ENCODE peak calls at places on chromosomes 11 and 22, in nine cellular contexts. One of them, this sample, is unnamed.

GRCh38 chr11:58193403-58193802 is 4.5 kb downstream of the OR9Q2 start:
- DNase-seq in BJ: no peak
- DNase-seq in AG04450: no peak
- DNase-seq in uterus: no peak
- DNase-seq in thoracic aorta: no peak
- DNase-seq in HCT116: no peak
- DNase-seq in fibroblast of lung: no peak
- DNase-seq in HepG2: no peak
- DNase-seq in activated CD8-positive, alpha-beta T cell treated with anti-CD3 and anti-CD28 coated beads for 36 hours: no peak
- DNase-seq in this sample: no peak

GRCh38 chr11:86874314-86875056 is 74.1 kb downstream of the PRSS23 start:
- DNase-seq in BJ: no peak
- DNase-seq in AG04450: no peak
- DNase-seq in uterus: no peak
- DNase-seq in thoracic aorta: no peak
- DNase-seq in HCT116: no peak
- DNase-seq in fibroblast of lung: peak
- DNase-seq in HepG2: no peak
- DNase-seq in activated CD8-positive, alpha-beta T cell treated with anti-CD3 and anti-CD28 coated beads for 36 hours: no peak
- DNase-seq in this sample: no peak

GRCh38 chr11:96470521-96470920 is 80.7 kb downstream of the JRKL start:
- DNase-seq in BJ: no peak
- DNase-seq in AG04450: no peak
- DNase-seq in uterus: no peak
- DNase-seq in thoracic aorta: no peak
- DNase-seq in HCT116: no peak
- DNase-seq in fibroblast of lung: no peak
- DNase-seq in HepG2: no peak
- DNase-seq in activated CD8-positive, alpha-beta T cell treated with anti-CD3 and anti-CD28 coated beads for 36 hours: no peak
- DNase-seq in this sample: no peak

GRCh38 chr11:83046626-83047172 is 25.0 kb downstream of the RAB30 start:
- DNase-seq in BJ: no peak
- DNase-seq in AG04450: no peak
- DNase-seq in uterus: no peak
- DNase-seq in thoracic aorta: no peak
- DNase-seq in HCT116: no peak
- DNase-seq in fibroblast of lung: peak
- DNase-seq in HepG2: no peak
- DNase-seq in activated CD8-positive, alpha-beta T cell treated with anti-CD3 and anti-CD28 coated beads for 36 hours: no peak
- DNase-seq in this sample: no peak

GRCh38 chr11:110835103-110835502 is 122.9 kb upstream of the ARHGAP20 start:
- DNase-seq in BJ: no peak
- DNase-seq in AG04450: no peak
- DNase-seq in uterus: no peak
- DNase-seq in thoracic aorta: no peak
- DNase-seq in HCT116: no peak
- DNase-seq in fibroblast of lung: no peak
- DNase-seq in HepG2: no peak
- DNase-seq in activated CD8-positive, alpha-beta T cell treated with anti-CD3 and anti-CD28 coated beads for 36 hours: no peak
- DNase-seq in this sample: no peak

GRCh38 chr11:27282806-27283205 is 80.2 kb downstream of the CCDC34 start:
- DNase-seq in BJ: no peak
- DNase-seq in AG04450: no peak
- DNase-seq in uterus: no peak
- DNase-seq in thoracic aorta: no peak
- DNase-seq in HCT116: no peak
- DNase-seq in fibroblast of lung: peak
- DNase-seq in HepG2: no peak
- DNase-seq in activated CD8-positive, alpha-beta T cell treated with anti-CD3 and anti-CD28 coated beads for 36 hours: no peak
- DNase-seq in this sample: peak

GRCh38 chr11:1502168-1502955 is 15.8 kb upstream of the MOB2 start:
- DNase-seq in BJ: no peak
- DNase-seq in AG04450: no peak
- DNase-seq in uterus: no peak
- DNase-seq in thoracic aorta: no peak
- DNase-seq in HCT116: no peak
- DNase-seq in fibroblast of lung: no peak
- DNase-seq in HepG2: no peak
- DNase-seq in activated CD8-positive, alpha-beta T cell treated with anti-CD3 and anti-CD28 coated beads for 36 hours: no peak
- DNase-seq in this sample: no peak

GRCh38 chr11:110085255-110085838 is 7.8 kb upstream of the ZC3H12C start:
- DNase-seq in BJ: no peak
- DNase-seq in AG04450: no peak
- DNase-seq in uterus: no peak
- DNase-seq in thoracic aorta: no peak
- DNase-seq in HCT116: no peak
- DNase-seq in fibroblast of lung: no peak
- DNase-seq in HepG2: no peak
- DNase-seq in activated CD8-positive, alpha-beta T cell treated with anti-CD3 and anti-CD28 coated beads for 36 hours: no peak
- DNase-seq in this sample: no peak

GRCh38 chr22:41862160-41862529 is 29.2 kb downstream of the SREBF2 start:
- DNase-seq in BJ: no peak
- DNase-seq in AG04450: no peak
- DNase-seq in uterus: no peak
- DNase-seq in thoracic aorta: no peak
- DNase-seq in HCT116: no peak
- DNase-seq in fibroblast of lung: peak
- DNase-seq in HepG2: peak
- DNase-seq in activated CD8-positive, alpha-beta T cell treated with anti-CD3 and anti-CD28 coated beads for 36 hours: peak
- DNase-seq in this sample: no peak

GRCh38 chr22:17726561-17727243 is 47.6 kb downstream of the BID start:
- DNase-seq in BJ: no peak
- DNase-seq in AG04450: peak
- DNase-seq in uterus: no peak
- DNase-seq in thoracic aorta: no peak
- DNase-seq in HCT116: no peak
- DNase-seq in fibroblast of lung: peak
- DNase-seq in HepG2: no peak
- DNase-seq in activated CD8-positive, alpha-beta T cell treated with anti-CD3 and anti-CD28 coated beads for 36 hours: peak
- DNase-seq in this sample: no peak

DNA sequence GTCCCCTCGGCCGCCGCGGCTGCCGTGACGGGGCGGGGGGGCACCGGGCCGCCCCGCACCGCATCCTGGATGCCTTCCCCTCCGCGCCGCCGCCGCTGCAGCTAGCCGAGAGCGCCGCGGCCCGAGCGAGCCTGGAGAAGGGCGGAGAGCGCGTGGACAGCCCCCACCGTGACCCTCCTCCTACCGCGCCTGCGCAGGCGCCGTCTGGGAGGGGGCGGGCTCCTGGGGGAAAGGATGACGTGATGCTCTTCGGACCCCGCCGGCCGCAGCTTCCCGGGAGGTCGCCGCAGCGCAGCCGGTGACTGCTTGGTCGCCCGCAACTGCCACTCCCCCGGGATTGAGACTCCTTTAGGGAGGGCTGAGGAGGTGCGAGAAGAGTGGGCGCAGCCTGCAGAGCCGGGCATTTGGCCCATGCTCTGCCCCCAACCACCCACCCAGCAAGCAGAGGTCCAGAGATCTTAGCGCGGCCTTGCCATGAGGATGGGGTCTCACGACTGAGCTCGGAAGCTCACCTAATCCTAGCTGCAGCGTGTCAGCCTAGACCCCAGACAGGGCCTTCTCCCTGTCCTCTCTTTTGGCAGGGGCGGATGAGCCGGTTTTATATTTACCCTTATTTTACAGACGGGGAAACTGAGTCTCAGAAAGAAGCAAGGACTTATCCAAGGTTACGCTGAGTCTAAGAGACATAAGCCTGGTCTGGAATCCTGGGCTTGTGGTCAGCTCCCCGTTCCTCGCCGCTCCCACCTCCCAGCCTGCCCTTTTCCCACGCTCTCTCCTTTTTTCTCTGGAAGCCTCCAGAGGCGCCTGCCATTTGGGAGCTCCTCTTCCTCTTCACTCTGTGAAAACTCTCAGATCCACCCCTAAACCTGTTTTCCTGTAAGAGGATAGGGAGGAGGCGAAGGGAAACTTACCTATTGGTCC is at the start of gene DENND5A:
- DNase-seq in BJ: no peak
- DNase-seq in AG04450: peak
- DNase-seq in uterus: peak
- DNase-seq in thoracic aorta: peak
- DNase-seq in HCT116: peak
- DNase-seq in fibroblast of lung: peak
- DNase-seq in HepG2: peak
- DNase-seq in activated CD8-positive, alpha-beta T cell treated with anti-CD3 and anti-CD28 coated beads for 36 hours: peak
- DNase-seq in this sample: peak
- TF ChIP-seq CTCF in BJ: no peak
- TF ChIP-seq CTCF in AG04450: no peak
- TF ChIP-seq CTCF in uterus: no peak
- TF ChIP-seq CTCF in thoracic aorta: no peak
- TF ChIP-seq CTCF in HCT116: no peak
- TF ChIP-seq CTCF in fibroblast of lung: no peak
- TF ChIP-seq CTCF in HepG2: peak
- TF ChIP-seq CTCF in activated CD8-positive, alpha-beta T cell treated with anti-CD3 and anti-CD28 coated beads for 36 hours: no peak
- TF ChIP-seq CTCF in this sample: no peak

DNA sequence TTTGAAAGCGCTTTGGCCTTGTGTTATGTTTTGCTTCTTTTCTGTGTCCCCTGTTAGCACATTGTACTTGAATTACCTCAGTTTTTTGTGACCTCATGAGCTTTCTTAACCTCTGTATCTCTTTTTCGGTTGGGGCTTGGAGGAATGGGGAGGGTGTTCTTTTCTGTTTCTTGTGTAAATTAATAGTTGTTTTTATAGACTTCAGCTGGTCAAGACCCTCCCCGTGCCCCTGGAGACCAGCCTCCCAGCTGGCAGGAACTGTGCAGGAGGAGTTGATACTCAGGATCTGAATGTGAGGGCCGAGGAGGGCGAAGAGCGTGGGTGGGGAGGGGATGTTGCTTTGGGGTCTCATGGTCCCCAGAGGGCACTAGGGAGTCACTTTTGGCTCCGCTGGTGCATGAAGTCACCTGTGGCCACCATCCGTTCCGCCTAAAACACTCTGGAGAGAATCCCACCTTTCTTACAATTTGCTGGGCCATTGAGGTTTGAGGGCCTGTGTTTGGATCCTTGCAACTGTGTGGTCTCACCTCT is 44.3 kb upstream of the NNMT start:
- DNase-seq in BJ: no peak
- DNase-seq in AG04450: no peak
- DNase-seq in uterus: no peak
- DNase-seq in thoracic aorta: no peak
- DNase-seq in HCT116: no peak
- DNase-seq in fibroblast of lung: no peak
- DNase-seq in HepG2: no peak
- DNase-seq in activated CD8-positive, alpha-beta T cell treated with anti-CD3 and anti-CD28 coated beads for 36 hours: no peak
- DNase-seq in this sample: no peak
- TF ChIP-seq CTCF in BJ: no peak
- TF ChIP-seq CTCF in AG04450: no peak
- TF ChIP-seq CTCF in uterus: no peak
- TF ChIP-seq CTCF in thoracic aorta: no peak
- TF ChIP-seq CTCF in HCT116: no peak
- TF ChIP-seq CTCF in fibroblast of lung: no peak
- TF ChIP-seq CTCF in HepG2: peak
- TF ChIP-seq CTCF in activated CD8-positive, alpha-beta T cell treated with anti-CD3 and anti-CD28 coated beads for 36 hours: no peak
- TF ChIP-seq CTCF in this sample: no peak

GRCh38 chr11:75338516-75339218 is 12.8 kb downstream of the ARRB1 start:
- DNase-seq in BJ: no peak
- DNase-seq in AG04450: no peak
- DNase-seq in uterus: no peak
- DNase-seq in thoracic aorta: no peak
- DNase-seq in HCT116: no peak
- DNase-seq in fibroblast of lung: peak
- DNase-seq in HepG2: no peak
- DNase-seq in activated CD8-positive, alpha-beta T cell treated with anti-CD3 and anti-CD28 coated beads for 36 hours: peak
- DNase-seq in this sample: no peak

GRCh38 chr11:75342231-75342918 is 9.1 kb downstream of the ARRB1 start:
- DNase-seq in BJ: no peak
- DNase-seq in AG04450: no peak
- DNase-seq in uterus: no peak
- DNase-seq in thoracic aorta: no peak
- DNase-seq in HCT116: no peak
- DNase-seq in fibroblast of lung: no peak
- DNase-seq in HepG2: no peak
- DNase-seq in activated CD8-positive, alpha-beta T cell treated with anti-CD3 and anti-CD28 coated beads for 36 hours: no peak
- DNase-seq in this sample: no peak

GRCh38 chr11:75337195-75337654 is 14.2 kb downstream of the ARRB1 start:
- DNase-seq in BJ: no peak
- DNase-seq in AG04450: no peak
- DNase-seq in uterus: no peak
- DNase-seq in thoracic aorta: no peak
- DNase-seq in HCT116: no peak
- DNase-seq in fibroblast of lung: peak
- DNase-seq in HepG2: no peak
- DNase-seq in activated CD8-positive, alpha-beta T cell treated with anti-CD3 and anti-CD28 coated beads for 36 hours: no peak
- DNase-seq in this sample: peak

GRCh38 chr11:75341583-75341982 is 9.9 kb downstream of the ARRB1 start:
- DNase-seq in BJ: no peak
- DNase-seq in AG04450: no peak
- DNase-seq in uterus: no peak
- DNase-seq in thoracic aorta: no peak
- DNase-seq in HCT116: no peak
- DNase-seq in fibroblast of lung: no peak
- DNase-seq in HepG2: no peak
- DNase-seq in activated CD8-positive, alpha-beta T cell treated with anti-CD3 and anti-CD28 coated beads for 36 hours: no peak
- DNase-seq in this sample: no peak

GRCh38 chr11:75339685-75340409 is 11.6 kb downstream of the ARRB1 start:
- DNase-seq in BJ: no peak
- DNase-seq in AG04450: no peak
- DNase-seq in uterus: no peak
- DNase-seq in thoracic aorta: no peak
- DNase-seq in HCT116: no peak
- DNase-seq in fibroblast of lung: no peak
- DNase-seq in HepG2: no peak
- DNase-seq in activated CD8-positive, alpha-beta T cell treated with anti-CD3 and anti-CD28 coated beads for 36 hours: no peak
- DNase-seq in this sample: no peak
- TF ChIP-seq CTCF in BJ: no peak
- TF ChIP-seq CTCF in AG04450: peak
- TF ChIP-seq CTCF in uterus: no peak
- TF ChIP-seq CTCF in thoracic aorta: no peak
- TF ChIP-seq CTCF in HCT116: peak
- TF ChIP-seq CTCF in fibroblast of lung: no peak
- TF ChIP-seq CTCF in HepG2: no peak
- TF ChIP-seq CTCF in activated CD8-positive, alpha-beta T cell treated with anti-CD3 and anti-CD28 coated beads for 36 hours: no peak
- TF ChIP-seq CTCF in this sample: no peak

GRCh38 chr11:16860632-16861031 is 122.2 kb downstream of the C11orf58 start:
- DNase-seq in BJ: no peak
- DNase-seq in AG04450: no peak
- DNase-seq in uterus: no peak
- DNase-seq in thoracic aorta: no peak
- DNase-seq in HCT116: no peak
- DNase-seq in fibroblast of lung: no peak
- DNase-seq in HepG2: no peak
- DNase-seq in activated CD8-positive, alpha-beta T cell treated with anti-CD3 and anti-CD28 coated beads for 36 hours: no peak
- DNase-seq in this sample: peak

GRCh38 chr11:16859651-16860050 is 121.2 kb downstream of the C11orf58 start:
- DNase-seq in BJ: no peak
- DNase-seq in AG04450: no peak
- DNase-seq in uterus: no peak
- DNase-seq in thoracic aorta: no peak
- DNase-seq in HCT116: no peak
- DNase-seq in fibroblast of lung: no peak
- DNase-seq in HepG2: no peak
- DNase-seq in activated CD8-positive, alpha-beta T cell treated with anti-CD3 and anti-CD28 coated beads for 36 hours: no peak
- DNase-seq in this sample: no peak

GRCh38 chr11:16863382-16863781 is 124.9 kb downstream of the C11orf58 start:
- DNase-seq in BJ: no peak
- DNase-seq in AG04450: no peak
- DNase-seq in uterus: no peak
- DNase-seq in thoracic aorta: no peak
- DNase-seq in HCT116: no peak
- DNase-seq in fibroblast of lung: peak
- DNase-seq in HepG2: no peak
- DNase-seq in activated CD8-positive, alpha-beta T cell treated with anti-CD3 and anti-CD28 coated beads for 36 hours: no peak
- DNase-seq in this sample: no peak

GRCh38 chr11:16861867-16862266 is 123.4 kb downstream of the C11orf58 start:
- DNase-seq in BJ: no peak
- DNase-seq in AG04450: no peak
- DNase-seq in uterus: no peak
- DNase-seq in thoracic aorta: no peak
- DNase-seq in HCT116: no peak
- DNase-seq in fibroblast of lung: no peak
- DNase-seq in HepG2: no peak
- DNase-seq in activated CD8-positive, alpha-beta T cell treated with anti-CD3 and anti-CD28 coated beads for 36 hours: no peak
- DNase-seq in this sample: no peak

GRCh38 chr11:16862733-16863132 is 124.3 kb downstream of the C11orf58 start:
- DNase-seq in BJ: no peak
- DNase-seq in AG04450: no peak
- DNase-seq in uterus: no peak
- DNase-seq in thoracic aorta: no peak
- DNase-seq in HCT116: no peak
- DNase-seq in fibroblast of lung: no peak
- DNase-seq in HepG2: no peak
- DNase-seq in activated CD8-positive, alpha-beta T cell treated with anti-CD3 and anti-CD28 coated beads for 36 hours: no peak
- DNase-seq in this sample: no peak
- TF ChIP-seq CTCF in BJ: no peak
- TF ChIP-seq CTCF in AG04450: no peak
- TF ChIP-seq CTCF in uterus: no peak
- TF ChIP-seq CTCF in thoracic aorta: no peak
- TF ChIP-seq CTCF in HCT116: no peak
- TF ChIP-seq CTCF in fibroblast of lung: no peak
- TF ChIP-seq CTCF in HepG2: no peak
- TF ChIP-seq CTCF in activated CD8-positive, alpha-beta T cell treated with anti-CD3 and anti-CD28 coated beads for 36 hours: no peak
- TF ChIP-seq CTCF in this sample: no peak